ENCODE peak calls at places on chromosome 13, in five cellular contexts. One of them, this sample, is unnamed.

GRCh38 chr13:110542311-110542796 is 19.2 kb downstream of the RAB20 start:
- DNase-seq in posterior vena cava: no peak
- DNase-seq in ascending aorta: no peak
- DNase-seq in NCI-H2171: no peak
- DNase-seq in stimulated activated CD4-positive, alpha-beta T cell treated with anti-CD3 and anti-CD28 coated beads, TNF-alpha, amount 100 ng/mL, for 1 hour: no peak
- DNase-seq in this sample: no peak

GRCh38 chr13:44853641-44854040 is 135.6 kb downstream of the NUFIP1 start:
- DNase-seq in posterior vena cava: no peak
- DNase-seq in ascending aorta: no peak
- DNase-seq in NCI-H2171: no peak
- DNase-seq in stimulated activated CD4-positive, alpha-beta T cell treated with anti-CD3 and anti-CD28 coated beads, TNF-alpha, amount 100 ng/mL, for 1 hour: no peak
- DNase-seq in this sample: peak

GRCh38 chr13:100904293-100904976 is 229.8 kb upstream of the TMTC4 start:
- DNase-seq in posterior vena cava: no peak
- DNase-seq in ascending aorta: no peak
- DNase-seq in NCI-H2171: no peak
- DNase-seq in stimulated activated CD4-positive, alpha-beta T cell treated with anti-CD3 and anti-CD28 coated beads, TNF-alpha, amount 100 ng/mL, for 1 hour: no peak
- DNase-seq in this sample: no peak

GRCh38 chr13:46542833-46543232 is 10.1 kb upstream of the LRCH1 start:
- DNase-seq in posterior vena cava: no peak
- DNase-seq in ascending aorta: no peak
- DNase-seq in NCI-H2171: peak
- DNase-seq in stimulated activated CD4-positive, alpha-beta T cell treated with anti-CD3 and anti-CD28 coated beads, TNF-alpha, amount 100 ng/mL, for 1 hour: no peak
- DNase-seq in this sample: no peak

GRCh38 chr13:89287381-89287780 is 1616.2 kb downstream of the SLITRK5 start:
- DNase-seq in posterior vena cava: no peak
- DNase-seq in ascending aorta: no peak
- DNase-seq in NCI-H2171: no peak
- DNase-seq in stimulated activated CD4-positive, alpha-beta T cell treated with anti-CD3 and anti-CD28 coated beads, TNF-alpha, amount 100 ng/mL, for 1 hour: no peak
- DNase-seq in this sample: no peak

GRCh38 chr13:80563451-80563850 is 222.5 kb upstream of the SPRY2 start:
- DNase-seq in posterior vena cava: no peak
- DNase-seq in ascending aorta: no peak
- DNase-seq in NCI-H2171: no peak
- DNase-seq in stimulated activated CD4-positive, alpha-beta T cell treated with anti-CD3 and anti-CD28 coated beads, TNF-alpha, amount 100 ng/mL, for 1 hour: no peak
- DNase-seq in this sample: no peak

GRCh38 chr13:99277629-99278028 is 19.4 kb upstream of the GPR18 start:
- DNase-seq in posterior vena cava: no peak
- DNase-seq in ascending aorta: no peak
- DNase-seq in NCI-H2171: no peak
- DNase-seq in stimulated activated CD4-positive, alpha-beta T cell treated with anti-CD3 and anti-CD28 coated beads, TNF-alpha, amount 100 ng/mL, for 1 hour: no peak
- DNase-seq in this sample: no peak

GRCh38 chr13:92649140-92649813 is 577.3 kb upstream of the GPC6 start:
- DNase-seq in posterior vena cava: no peak
- DNase-seq in ascending aorta: no peak
- DNase-seq in NCI-H2171: no peak
- DNase-seq in stimulated activated CD4-positive, alpha-beta T cell treated with anti-CD3 and anti-CD28 coated beads, TNF-alpha, amount 100 ng/mL, for 1 hour: no peak
- DNase-seq in this sample: no peak

GRCh38 chr13:52091473-52091872 is 37.4 kb downstream of the NEK5 start:
- DNase-seq in posterior vena cava: no peak
- DNase-seq in ascending aorta: no peak
- DNase-seq in NCI-H2171: no peak
- DNase-seq in stimulated activated CD4-positive, alpha-beta T cell treated with anti-CD3 and anti-CD28 coated beads, TNF-alpha, amount 100 ng/mL, for 1 hour: no peak
- DNase-seq in this sample: no peak

GRCh38 chr13:33016414-33017409 is at the start of gene KL:
- DNase-seq in posterior vena cava: peak
- DNase-seq in ascending aorta: no peak
- DNase-seq in NCI-H2171: no peak
- DNase-seq in stimulated activated CD4-positive, alpha-beta T cell treated with anti-CD3 and anti-CD28 coated beads, TNF-alpha, amount 100 ng/mL, for 1 hour: no peak
- DNase-seq in this sample: no peak

GRCh38 chr13:97223711-97224461 is 1.8 kb downstream of the MBNL2 start:
- DNase-seq in posterior vena cava: no peak
- DNase-seq in ascending aorta: peak
- DNase-seq in NCI-H2171: peak
- DNase-seq in stimulated activated CD4-positive, alpha-beta T cell treated with anti-CD3 and anti-CD28 coated beads, TNF-alpha, amount 100 ng/mL, for 1 hour: no peak
- DNase-seq in this sample: peak

GRCh38 chr13:23175920-23176319 is 4.9 kb upstream of the SGCG start:
- DNase-seq in posterior vena cava: no peak
- DNase-seq in ascending aorta: no peak
- DNase-seq in NCI-H2171: no peak
- DNase-seq in stimulated activated CD4-positive, alpha-beta T cell treated with anti-CD3 and anti-CD28 coated beads, TNF-alpha, amount 100 ng/mL, for 1 hour: no peak
- DNase-seq in this sample: no peak

GRCh38 chr13:43023244-43023931 is at the start of gene DNAJC15:
- DNase-seq in posterior vena cava: peak
- DNase-seq in ascending aorta: peak
- DNase-seq in NCI-H2171: no peak
- DNase-seq in stimulated activated CD4-positive, alpha-beta T cell treated with anti-CD3 and anti-CD28 coated beads, TNF-alpha, amount 100 ng/mL, for 1 hour: peak
- DNase-seq in this sample: peak

GRCh38 chr13:72970301-72970880 is 88.4 kb upstream of the KLF5 start:
- DNase-seq in posterior vena cava: no peak
- DNase-seq in ascending aorta: no peak
- DNase-seq in NCI-H2171: no peak
- DNase-seq in stimulated activated CD4-positive, alpha-beta T cell treated with anti-CD3 and anti-CD28 coated beads, TNF-alpha, amount 100 ng/mL, for 1 hour: no peak
- DNase-seq in this sample: no peak

GRCh38 chr13:36910545-36910944 is 9.5 kb downstream of the SMAD9 start:
- DNase-seq in posterior vena cava: no peak
- DNase-seq in ascending aorta: no peak
- DNase-seq in NCI-H2171: no peak
- DNase-seq in stimulated activated CD4-positive, alpha-beta T cell treated with anti-CD3 and anti-CD28 coated beads, TNF-alpha, amount 100 ng/mL, for 1 hour: no peak
- DNase-seq in this sample: no peak

GRCh38 chr13:78621086-78621485 is 17.7 kb upstream of the POU4F1 start:
- DNase-seq in posterior vena cava: no peak
- DNase-seq in ascending aorta: no peak
- DNase-seq in NCI-H2171: no peak
- DNase-seq in stimulated activated CD4-positive, alpha-beta T cell treated with anti-CD3 and anti-CD28 coated beads, TNF-alpha, amount 100 ng/mL, for 1 hour: no peak
- DNase-seq in this sample: no peak

GRCh38 chr13:51066091-51066831 is 44.8 kb downstream of the C13orf42 start:
- DNase-seq in posterior vena cava: no peak
- DNase-seq in ascending aorta: no peak
- DNase-seq in NCI-H2171: no peak
- DNase-seq in stimulated activated CD4-positive, alpha-beta T cell treated with anti-CD3 and anti-CD28 coated beads, TNF-alpha, amount 100 ng/mL, for 1 hour: no peak
- DNase-seq in this sample: no peak

GRCh38 chr13:103803349-103803748 is 737.1 kb upstream of the SLC10A2 start:
- DNase-seq in posterior vena cava: no peak
- DNase-seq in ascending aorta: no peak
- DNase-seq in NCI-H2171: no peak
- DNase-seq in stimulated activated CD4-positive, alpha-beta T cell treated with anti-CD3 and anti-CD28 coated beads, TNF-alpha, amount 100 ng/mL, for 1 hour: no peak
- DNase-seq in this sample: no peak

GRCh38 chr13:27665761-27666160 is 44.1 kb downstream of the POLR1D start:
- DNase-seq in posterior vena cava: no peak
- DNase-seq in ascending aorta: no peak
- DNase-seq in NCI-H2171: no peak
- DNase-seq in stimulated activated CD4-positive, alpha-beta T cell treated with anti-CD3 and anti-CD28 coated beads, TNF-alpha, amount 100 ng/mL, for 1 hour: no peak
- DNase-seq in this sample: no peak

GRCh38 chr13:31234729-31235128 is 35.0 kb downstream of the B3GLCT start:
- DNase-seq in posterior vena cava: no peak
- DNase-seq in ascending aorta: no peak
- DNase-seq in NCI-H2171: no peak
- DNase-seq in stimulated activated CD4-positive, alpha-beta T cell treated with anti-CD3 and anti-CD28 coated beads, TNF-alpha, amount 100 ng/mL, for 1 hour: no peak
- DNase-seq in this sample: no peak

GRCh38 chr13:57627663-57628062 is 3.9 kb upstream of the PCDH17 start:
- DNase-seq in posterior vena cava: no peak
- DNase-seq in ascending aorta: no peak
- DNase-seq in NCI-H2171: peak
- DNase-seq in stimulated activated CD4-positive, alpha-beta T cell treated with anti-CD3 and anti-CD28 coated beads, TNF-alpha, amount 100 ng/mL, for 1 hour: no peak
- DNase-seq in this sample: no peak

GRCh38 chr13:42553098-42554046 is 20.6 kb upstream of the TNFSF11 start:
- DNase-seq in posterior vena cava: no peak
- DNase-seq in ascending aorta: no peak
- DNase-seq in NCI-H2171: no peak
- DNase-seq in stimulated activated CD4-positive, alpha-beta T cell treated with anti-CD3 and anti-CD28 coated beads, TNF-alpha, amount 100 ng/mL, for 1 hour: no peak
- DNase-seq in this sample: no peak

GRCh38 chr13:32330438-32330837 is 15.1 kb downstream of the BRCA2 start:
- DNase-seq in posterior vena cava: no peak
- DNase-seq in ascending aorta: no peak
- DNase-seq in NCI-H2171: no peak
- DNase-seq in stimulated activated CD4-positive, alpha-beta T cell treated with anti-CD3 and anti-CD28 coated beads, TNF-alpha, amount 100 ng/mL, for 1 hour: no peak
- DNase-seq in this sample: no peak

GRCh38 chr13:98556968-98557591 is 19.8 kb downstream of the STK24 start:
- DNase-seq in posterior vena cava: no peak
- DNase-seq in ascending aorta: peak
- DNase-seq in NCI-H2171: no peak
- DNase-seq in stimulated activated CD4-positive, alpha-beta T cell treated with anti-CD3 and anti-CD28 coated beads, TNF-alpha, amount 100 ng/mL, for 1 hour: no peak
- DNase-seq in this sample: peak

GRCh38 chr13:86729206-86729605 is 930.0 kb upstream of the SLITRK6 start:
- DNase-seq in posterior vena cava: no peak
- DNase-seq in ascending aorta: no peak
- DNase-seq in NCI-H2171: no peak
- DNase-seq in stimulated activated CD4-positive, alpha-beta T cell treated with anti-CD3 and anti-CD28 coated beads, TNF-alpha, amount 100 ng/mL, for 1 hour: no peak
- DNase-seq in this sample: no peak

GRCh38 chr13:112229445-112229844 is 146.7 kb upstream of the SPACA7 start:
- DNase-seq in posterior vena cava: peak
- DNase-seq in ascending aorta: no peak
- DNase-seq in NCI-H2171: no peak
- DNase-seq in stimulated activated CD4-positive, alpha-beta T cell treated with anti-CD3 and anti-CD28 coated beads, TNF-alpha, amount 100 ng/mL, for 1 hour: no peak
- DNase-seq in this sample: no peak

GRCh38 chr13:98416408-98416807 is 160.5 kb downstream of the STK24 start:
- DNase-seq in posterior vena cava: peak
- DNase-seq in ascending aorta: no peak
- DNase-seq in NCI-H2171: no peak
- DNase-seq in stimulated activated CD4-positive, alpha-beta T cell treated with anti-CD3 and anti-CD28 coated beads, TNF-alpha, amount 100 ng/mL, for 1 hour: no peak
- DNase-seq in this sample: peak

GRCh38 chr13:39684531-39685137 is 29.2 kb downstream of the COG6 start:
- DNase-seq in posterior vena cava: no peak
- DNase-seq in ascending aorta: no peak
- DNase-seq in NCI-H2171: no peak
- DNase-seq in stimulated activated CD4-positive, alpha-beta T cell treated with anti-CD3 and anti-CD28 coated beads, TNF-alpha, amount 100 ng/mL, for 1 hour: no peak
- DNase-seq in this sample: no peak

This sample was measured in Caco-2.